ENCODE peak calls at places on chromosomes 1 and 21, in seven cellular contexts. W is right lobe of liver, X is Peyer's patch, L is A549, A is IMR-90, J is stomach, C is gastrocnemius medialis. B is an unnamed sample.

GRCh38 chr1:47901001-47901575 is 96.1 kb downstream of the TRABD2B start:
- DNase-seq in W (no peak), X (no peak), L (no peak), A (no peak), J (no peak), C (no peak), B (no peak)

GRCh38 chr1:39933956-39934941 is 20.7 kb upstream of the MFSD2A start:
- DNase-seq in W (peak), X (peak), L (peak), A (peak), J (peak), C (peak), B (no peak)

GRCh38 chr1:14724234-14724633 is 125.7 kb downstream of the KAZN start:
- DNase-seq in W (no peak), X (no peak), L (no peak), A (no peak), J (no peak), C (no peak), B (no peak)

GRCh38 chr1:3459940-3460652 is 5.6 kb downstream of the ARHGEF16 start:
- DNase-seq in W (peak), X (peak), L (no peak), A (no peak), J (peak), C (peak), B (no peak)

GRCh38 chr21:34180826-34181359 is 107.5 kb downstream of the MRPS6 start:
- DNase-seq in W (no peak), X (no peak), L (no peak), A (no peak), J (no peak), C (no peak), B (no peak)

GRCh38 chr1:185058886-185059285 is 13.5 kb downstream of the RNF2 start:
- DNase-seq in W (no peak), X (no peak), L (no peak), A (no peak), J (no peak), C (no peak), B (no peak)

GRCh38 chr1:93798301-93798700 is 80.7 kb downstream of the DNTTIP2 start:
- DNase-seq in W (no peak), X (no peak), L (no peak), A (peak), J (no peak), C (no peak), B (no peak)

GRCh38 chr21:36089946-36090345 is 20.1 kb downstream of the CBR1 start:
- DNase-seq in W (no peak), X (no peak), L (no peak), A (no peak), J (no peak), C (no peak), B (no peak)

GRCh38 chr1:18783705-18784522 is 75.5 kb downstream of the TAS1R2 start:
- DNase-seq in W (no peak), X (no peak), L (no peak), A (no peak), J (no peak), C (no peak), B (no peak)

GRCh38 chr1:175555266-175555665 is 188.1 kb downstream of the TNR start:
- DNase-seq in W (no peak), X (no peak), L (no peak), A (no peak), J (no peak), C (no peak), B (no peak)

GRCh38 chr21:21973806-21974205 is 975.6 kb downstream of the NCAM2 start:
- DNase-seq in W (no peak), X (no peak), L (no peak), A (no peak), J (no peak), C (no peak), B (no peak)

GRCh38 chr1:246280551-246280950 is 226.5 kb downstream of the SMYD3 start:
- DNase-seq in W (no peak), X (peak), L (no peak), A (peak), J (no peak), C (no peak), B (no peak)

GRCh38 chr1:8875216-8875861 is 3.1 kb downstream of the ENO1 start:
- DNase-seq in W (no peak), X (no peak), L (no peak), A (no peak), J (no peak), C (no peak), B (no peak)

GRCh38 chr1:58932820-58933598 is 149.2 kb upstream of the JUN start:
- DNase-seq in W (peak), X (peak), L (peak), A (peak), J (peak), C (peak), B (no peak)

GRCh38 chr1:181124206-181124825 is 35.8 kb downstream of the IER5 start:
- DNase-seq in W (no peak), X (no peak), L (no peak), A (no peak), J (no peak), C (no peak), B (no peak)

GRCh38 chr1:172810480-172810879 is 151.6 kb downstream of the FASLG start:
- DNase-seq in W (no peak), X (no peak), L (no peak), A (no peak), J (no peak), C (no peak), B (no peak)

GRCh38 chr1:168512864-168513595 is 30.8 kb downstream of the XCL2 start:
- DNase-seq in W (no peak), X (peak), L (no peak), A (no peak), J (no peak), C (no peak), B (no peak)

DNA sequence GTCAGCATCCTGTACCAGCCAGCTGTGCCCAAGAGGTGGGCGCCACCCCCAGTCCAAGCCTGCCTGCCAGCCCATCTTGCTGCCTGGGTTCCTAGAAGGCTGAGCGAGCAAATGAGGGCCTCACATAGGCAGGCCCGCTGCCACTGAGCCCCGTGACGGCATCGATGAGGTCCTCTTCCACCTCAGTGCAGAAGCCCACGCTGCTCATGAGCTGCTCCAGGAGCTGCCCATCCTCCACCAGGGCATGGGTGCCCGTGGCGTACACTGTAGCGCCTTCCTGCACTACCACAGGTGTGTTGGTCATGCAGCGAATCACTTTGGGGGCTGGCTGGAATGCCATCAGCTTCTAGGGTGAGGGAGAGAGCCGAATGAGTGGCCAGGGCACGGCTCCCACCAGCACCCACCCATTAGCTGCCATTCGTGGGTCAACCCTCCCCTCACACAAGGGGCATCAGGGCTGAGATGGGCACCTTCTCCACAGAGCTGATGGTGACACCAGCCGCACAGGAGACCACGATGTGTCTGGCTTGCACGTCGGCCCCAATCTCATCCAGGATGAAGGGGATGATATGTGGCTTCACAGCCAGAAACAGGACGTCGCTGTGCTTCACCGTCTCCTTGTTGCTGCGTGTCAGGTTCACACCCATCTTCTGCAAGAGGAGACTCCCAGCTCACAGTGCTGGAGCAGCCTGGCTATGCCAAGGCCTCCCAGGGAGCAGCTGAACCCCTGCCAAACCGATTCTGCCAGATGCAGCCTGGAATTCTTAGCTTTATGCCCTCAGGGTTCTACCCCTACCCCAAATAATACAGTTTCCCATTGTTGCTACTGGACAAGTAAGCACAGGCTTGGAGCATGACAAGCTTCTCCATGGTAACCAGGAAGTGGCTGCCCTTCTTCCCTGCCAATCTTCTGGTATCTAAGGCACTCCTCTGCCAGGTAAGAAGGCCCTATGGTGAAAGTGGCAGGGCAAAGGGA is 2.0 kb downstream of the PYCR2 start:
- DNase-seq in W (no peak), X (no peak), L (no peak), A (no peak), J (no peak), C (no peak), B (no peak)
- TF ChIP-seq POLR2A in W (no peak), X (no peak), L (no peak), A (no peak), J (no peak), C (no peak), B (no peak)

DNA sequence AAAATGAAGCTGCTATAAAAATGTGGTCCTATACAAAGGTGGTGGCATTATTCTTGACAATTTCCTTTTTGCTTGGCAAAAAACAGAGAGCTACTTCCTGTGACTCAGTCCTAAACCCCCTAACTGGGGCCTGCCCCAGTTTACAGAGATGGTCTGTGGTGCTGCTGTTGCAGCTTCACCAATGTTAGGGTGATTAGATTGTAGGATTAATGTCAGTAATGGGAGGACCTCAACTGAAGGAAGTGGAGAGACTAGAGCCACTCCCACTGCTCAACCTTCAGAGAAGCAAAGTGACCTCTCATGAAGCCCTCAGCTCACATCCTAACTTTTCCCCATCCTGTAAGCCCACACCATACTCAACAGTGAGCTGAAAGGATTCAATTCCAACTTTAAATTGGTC is 3.6 kb downstream of the S100A6 start:
- DNase-seq in W (no peak), X (no peak), L (no peak), A (no peak), J (no peak), C (no peak), B (no peak)
- TF ChIP-seq POLR2A in W (no peak), X (no peak), L (no peak), A (no peak), J (no peak), C (no peak), B (no peak)

GRCh38 chr1:45507195-45507594 is 7.1 kb downstream of the MMACHC start:
- DNase-seq in W (no peak), X (no peak), L (no peak), A (no peak), J (no peak), C (no peak), B (no peak)
- TF ChIP-seq POLR2A in W (no peak), X (no peak), L (no peak), A (no peak), J (no peak), C (no peak), B (no peak)

DNA sequence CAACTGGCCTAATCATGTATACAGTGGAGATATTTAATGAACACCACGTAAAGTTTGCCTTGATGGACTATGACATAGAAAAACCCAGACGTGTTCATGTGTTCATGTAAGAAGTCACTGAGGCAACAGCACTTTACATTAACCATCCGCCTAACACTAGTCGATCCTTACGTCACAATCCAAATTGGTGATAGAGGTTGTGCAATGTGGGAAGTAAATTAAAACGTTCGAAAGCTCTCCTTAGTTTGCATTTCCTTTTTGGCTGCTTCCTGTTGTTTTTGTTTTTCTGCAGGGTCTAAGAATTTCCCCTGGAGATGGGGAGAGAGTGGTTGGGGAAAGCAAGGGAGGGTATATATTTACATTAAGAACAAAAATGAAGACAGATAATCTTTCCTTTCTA is 587.5 kb upstream of the ADGRL2 start:
- DNase-seq in W (no peak), X (no peak), L (no peak), A (no peak), J (no peak), C (no peak), B (no peak)
- TF ChIP-seq POLR2A in W (no peak), X (no peak), L (no peak), A (no peak), J (no peak), C (no peak), B (no peak)

DNA sequence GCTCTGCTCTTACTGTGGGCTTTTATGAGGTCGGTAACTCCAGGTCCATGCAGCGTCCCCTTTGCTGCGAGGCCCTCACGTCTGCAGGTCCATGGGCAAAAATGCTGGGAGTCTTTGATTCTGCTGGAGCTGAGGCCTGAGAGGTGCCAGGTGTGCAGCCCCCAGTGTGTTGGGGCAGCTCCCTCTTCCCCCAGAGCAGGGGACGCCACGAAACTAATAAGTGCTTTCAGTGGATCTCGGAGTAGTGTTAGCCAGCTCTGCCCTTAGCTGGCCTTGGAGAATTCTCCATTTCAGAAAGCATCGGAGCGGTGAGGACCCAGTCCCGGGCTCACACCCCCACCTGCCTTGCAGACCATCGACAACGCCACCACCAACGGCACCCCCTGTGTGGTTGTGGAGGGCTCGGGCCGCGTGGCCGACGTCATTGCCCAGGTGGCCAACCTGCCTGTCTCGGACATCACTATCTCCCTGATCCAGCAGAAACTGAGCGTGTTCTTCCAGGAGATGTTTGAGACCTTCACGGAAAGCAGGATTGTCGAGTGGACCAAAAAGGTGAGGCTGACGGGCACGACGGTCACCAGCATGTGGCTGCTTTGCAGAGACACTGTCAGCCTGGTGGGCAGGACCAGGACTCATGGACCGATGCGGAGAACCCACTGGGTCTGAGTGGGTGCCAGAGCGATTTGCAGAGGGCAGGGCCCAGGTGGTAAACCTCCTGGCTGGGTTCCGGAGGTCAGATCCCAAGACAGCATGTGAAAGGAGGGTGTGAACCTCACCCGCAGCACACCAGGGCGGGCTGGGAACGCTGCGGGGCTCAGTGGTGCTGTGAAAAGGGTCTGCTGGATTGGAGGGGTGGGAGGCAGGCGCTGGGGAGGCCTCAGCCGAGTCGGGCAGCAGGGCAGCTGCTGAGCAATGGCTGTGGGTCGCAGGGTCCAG is 25.5 kb downstream of the TRPM2 start:
- DNase-seq in W (no peak), X (peak), L (no peak), A (no peak), J (no peak), C (no peak), B (no peak)
- TF ChIP-seq POLR2A in W (no peak), X (no peak), L (no peak), A (no peak), J (no peak), C (no peak), B (no peak)

DNA sequence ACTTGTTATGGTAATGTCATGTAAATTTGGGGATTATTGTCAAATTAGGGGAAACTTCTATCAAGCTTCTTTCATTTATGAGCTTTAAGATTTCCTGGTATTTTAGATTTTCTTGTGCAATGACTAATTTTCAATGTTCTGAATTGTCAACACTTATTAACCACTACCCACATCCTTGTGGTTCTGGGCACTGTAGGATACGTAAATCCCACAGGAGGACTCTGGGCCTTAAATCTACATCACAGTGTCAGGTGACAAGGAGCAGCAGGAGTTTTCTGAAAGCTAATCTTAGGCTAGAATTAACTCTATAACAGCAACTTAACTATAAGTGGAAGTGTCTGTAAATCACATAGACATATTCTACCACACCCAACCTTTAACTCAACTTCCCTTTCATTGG is 397.7 kb downstream of the HLX start:
- DNase-seq in W (no peak), X (no peak), L (no peak), A (no peak), J (no peak), C (no peak), B (no peak)
- TF ChIP-seq POLR2A in W (no peak), X (no peak), L (no peak), A (no peak), J (no peak), C (no peak), B (no peak)

DNA sequence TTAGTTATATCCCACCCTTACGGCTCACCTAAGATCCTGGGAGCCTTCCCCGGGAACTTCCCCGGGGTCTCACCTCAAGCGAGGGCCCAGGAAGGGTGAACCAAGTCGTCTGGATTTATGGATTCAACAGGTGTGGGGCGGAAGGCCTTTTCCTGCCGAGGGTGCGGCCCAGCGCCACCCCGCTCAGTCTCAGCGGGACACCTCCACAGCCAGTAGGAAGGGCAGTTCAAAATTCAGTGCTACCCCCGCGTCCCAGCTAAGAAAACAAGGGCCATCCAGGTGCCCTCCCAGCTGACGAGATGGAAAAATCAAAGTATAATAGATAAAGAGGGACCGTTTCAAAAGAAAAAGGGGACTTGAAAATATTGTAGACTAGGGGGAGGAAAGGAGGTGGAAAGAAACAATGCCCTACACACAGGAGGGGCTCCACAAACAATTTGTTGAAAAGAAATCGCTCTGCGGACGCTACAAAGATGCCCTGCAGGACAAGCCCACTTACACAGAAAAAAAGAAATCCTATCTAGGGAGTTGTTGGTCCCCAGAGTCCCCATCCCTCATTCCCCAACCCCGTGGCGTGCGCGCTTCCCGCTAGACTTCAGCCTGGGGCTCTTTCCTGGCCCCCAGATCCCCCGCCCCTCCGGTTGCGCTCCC is 1.3 kb downstream of the SLC2A1 start:
- DNase-seq in W (no peak), X (peak), L (no peak), A (no peak), J (no peak), C (no peak), B (no peak)
- TF ChIP-seq POLR2A in W (no peak), X (no peak), L (no peak), A (no peak), J (no peak), C (no peak), B (no peak)

GRCh38 chr1:66332524-66332853 is 201.5 kb upstream of the SGIP1 start:
- DNase-seq in W (no peak), X (no peak), L (no peak), A (no peak), J (no peak), C (no peak), B (no peak)

GRCh38 chr1:66330711-66331110 is 203.2 kb upstream of the SGIP1 start:
- DNase-seq in W (no peak), X (no peak), L (no peak), A (peak), J (no peak), C (no peak), B (no peak)

GRCh38 chr1:66333463-66334232 is 200.3 kb upstream of the SGIP1 start:
- DNase-seq in W (peak), X (no peak), L (no peak), A (no peak), J (no peak), C (peak), B (no peak)

GRCh38 chr1:66334311-66334710 is 199.6 kb upstream of the SGIP1 start:
- DNase-seq in W (no peak), X (no peak), L (no peak), A (no peak), J (no peak), C (no peak), B (no peak)

DNA sequence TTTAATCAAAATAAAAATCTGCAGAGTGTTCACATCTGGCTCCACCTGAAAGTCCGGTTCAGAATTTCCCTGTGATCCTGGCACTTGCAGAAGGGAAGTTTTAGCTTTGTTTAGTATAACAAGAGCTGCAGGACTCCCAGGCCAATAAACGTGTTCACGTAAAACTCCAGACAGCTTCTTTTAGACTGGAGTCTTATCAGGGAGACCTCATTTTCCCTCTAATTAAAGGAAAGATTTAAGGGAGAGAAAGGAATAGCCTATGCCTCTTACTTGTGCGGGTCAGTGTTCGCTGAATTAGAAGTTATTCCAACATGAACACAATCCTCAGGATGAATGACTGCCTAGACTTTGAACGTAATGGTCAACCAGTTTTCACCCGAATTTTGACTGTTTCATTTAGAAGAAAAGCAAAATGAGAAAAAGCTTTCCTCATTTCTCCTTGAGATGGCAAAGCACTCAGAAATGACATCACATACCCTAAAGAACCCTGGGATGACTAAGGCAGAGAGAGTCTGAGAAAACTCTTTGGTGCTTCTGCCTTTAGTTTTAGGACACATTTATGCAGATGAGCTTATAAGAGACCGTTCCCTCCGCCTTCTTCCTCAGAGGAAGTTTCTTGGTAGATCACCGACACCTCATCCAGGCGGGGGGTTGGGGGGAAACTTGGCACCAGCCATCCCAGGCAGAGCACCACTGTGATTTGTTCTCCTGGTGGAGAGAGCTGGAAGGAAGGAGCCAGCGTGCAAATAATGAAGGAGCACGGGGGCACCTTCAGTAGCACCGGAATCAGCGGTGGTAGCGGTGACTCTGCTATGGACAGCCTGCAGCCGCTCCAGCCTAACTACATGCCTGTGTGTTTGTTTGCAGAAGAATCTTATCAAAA is 202.1 kb upstream of the SGIP1 start:
- DNase-seq in W (peak), X (peak), L (peak), A (peak), J (peak), C (peak), B (no peak)
- TF ChIP-seq POLR2A in W (peak), X (peak), L (peak), A (peak), J (no peak), C (peak), B (peak)